ENCODE peak calls at places on chromosomes 12 and 14, in seven cellular contexts. H is activated naive CD4-positive, alpha-beta T cell; T is GM03348; X is amygdala; L is naive thymus-derived CD4-positive, alpha-beta T cell; J is right cardiac atrium; R is LHCN-M2. N is an unnamed sample.

GRCh38 chr12:9096563-9097176 is 19.0 kb downstream of the A2M start:
- DNase-seq in H (no peak), T (no peak), X (no peak), L (no peak), J (no peak), R (peak), N (no peak)

GRCh38 chr12:128367961-128368360 is 101.0 kb downstream of the TMEM132C start:
- DNase-seq in H (no peak), T (no peak), X (no peak), L (no peak), J (no peak), R (no peak), N (no peak)

GRCh38 chr12:94509317-94509716 is 49.6 kb upstream of the CEP83 start:
- DNase-seq in H (no peak), T (no peak), X (no peak), L (no peak), J (no peak), R (no peak), N (no peak)

GRCh38 chr12:15996254-15996653 is 85.1 kb downstream of the DERA start:
- DNase-seq in H (no peak), T (peak), X (no peak), L (no peak), J (peak), R (peak), N (no peak)

GRCh38 chr14:90439874-90440442 is 43.1 kb downstream of the CALM1 start:
- DNase-seq in H (no peak), T (no peak), X (no peak), L (no peak), J (no peak), R (no peak), N (no peak)

GRCh38 chr14:89899917-89900680 is 54.4 kb downstream of the EFCAB11 start:
- DNase-seq in H (no peak), T (peak), X (no peak), L (no peak), J (no peak), R (peak), N (peak)

GRCh38 chr12:16347391-16348298 is at the start of gene MGST1:
- DNase-seq in H (no peak), T (peak), X (no peak), L (no peak), J (peak), R (peak), N (no peak)

GRCh38 chr12:27095346-27095745 is 13.0 kb upstream of the C12orf71 start:
- DNase-seq in H (no peak), T (no peak), X (no peak), L (no peak), J (no peak), R (no peak), N (no peak)

N was measured in naive thymus-derived CD8-positive, alpha-beta T cell.